ENCODE peak calls at places on chromosomes 2 and 18, in five cellular contexts. B is ELF-1; I is activated CD4-positive, alpha-beta T cell treated with anti-CD3 and anti-CD28 coated beads, Interleukin-2, amount 50 U/mL, for 24 hours; Q is progenitor cell of endocrine pancreas; T is bronchial epithelial cell. V is an unnamed sample.

GRCh38 chr18:67519582-67519981 is 3.1 kb upstream of the DSEL start:
- DNase-seq in B (no peak), I (no peak), Q (no peak), T (peak), V (no peak)

GRCh38 chr2:209145941-209146681 is 277.7 kb upstream of the MAP2 start:
- DNase-seq in B (no peak), I (no peak), Q (no peak), T (no peak), V (no peak)

GRCh38 chr2:88082781-88083180 is 15.2 kb downstream of the SMYD1 start:
- DNase-seq in B (no peak), I (no peak), Q (no peak), T (no peak), V (no peak)

GRCh38 chr18:58609536-58609993 is 19.3 kb downstream of the ALPK2 start:
- DNase-seq in B (no peak), I (no peak), Q (no peak), T (no peak), V (no peak)

GRCh38 chr2:26148501-26148900 is 24.4 kb upstream of the GAREM2 start:
- DNase-seq in B (no peak), I (no peak), Q (no peak), T (no peak), V (no peak)

GRCh38 chr2:241317391-241317790 is 1.7 kb downstream of the SEPTIN2 start:
- DNase-seq in B (no peak), I (no peak), Q (no peak), T (no peak), V (no peak)

GRCh38 chr2:190881074-190881479 is 456 bp downstream of the GLS start:
- DNase-seq in B (no peak), I (no peak), Q (peak), T (no peak), V (no peak)

GRCh38 chr18:79211844-79212243 is 142.7 kb downstream of the ATP9B start:
- DNase-seq in B (no peak), I (no peak), Q (no peak), T (peak), V (no peak)

GRCh38 chr2:33304032-33304864 is 172.2 kb upstream of the RASGRP3 start:
- DNase-seq in B (no peak), I (no peak), Q (no peak), T (no peak), V (no peak)

GRCh38 chr2:98504386-98505109 is 59.9 kb downstream of the INPP4A start:
- DNase-seq in B (no peak), I (no peak), Q (no peak), T (no peak), V (no peak)

GRCh38 chr2:240432820-240433801 is 2.4 kb upstream of the GPC1 start:
- DNase-seq in B (no peak), I (no peak), Q (no peak), T (no peak), V (no peak)

GRCh38 chr2:33292981-33293586 is 183.4 kb upstream of the RASGRP3 start:
- DNase-seq in B (no peak), I (no peak), Q (no peak), T (no peak), V (no peak)

GRCh38 chr2:30259827-30260679 is 28.7 kb downstream of the LBH start:
- DNase-seq in B (no peak), I (no peak), Q (no peak), T (no peak), V (no peak)

GRCh38 chr2:105792561-105792960 is 47.8 kb downstream of the NCK2 start:
- DNase-seq in B (no peak), I (no peak), Q (no peak), T (no peak), V (no peak)

GRCh38 chr2:96687711-96688640 is 45.4 kb downstream of the FER1L5 start:
- DNase-seq in B (no peak), I (no peak), Q (no peak), T (no peak), V (no peak)

V was measured in keratinocyte.